ENCODE peak calls at places on chromosomes 7 and 10, in seven cellular contexts. N, Y, U, W, S, C and V are unnamed samples.

GRCh38 chr10:95469676-95470075 is 91.5 kb downstream of the SORBS1 start:
- DNase-seq in N (no peak), Y (no peak), U (no peak), W (no peak), S (no peak), C (no peak), V (no peak)

GRCh38 chr10:65416094-65416493 is 1509.7 kb upstream of the LRRTM3 start:
- DNase-seq in N (no peak), Y (no peak), U (no peak), W (no peak), S (no peak), C (no peak), V (no peak)

GRCh38 chr10:73183882-73184281 is 16.0 kb downstream of the FAM149B1 start:
- DNase-seq in N (no peak), Y (no peak), U (peak), W (no peak), S (no peak), C (no peak), V (no peak)

GRCh38 chr7:4136501-4137110 is 545.5 kb upstream of the FOXK1 start:
- DNase-seq in N (no peak), Y (no peak), U (no peak), W (peak), S (peak), C (peak), V (no peak)

GRCh38 chr7:89988070-89988469 is 166.2 kb upstream of the STEAP1 start:
- DNase-seq in N (no peak), Y (no peak), U (no peak), W (no peak), S (no peak), C (no peak), V (no peak)

GRCh38 chr10:127102176-127102575 is 94.2 kb downstream of the INSYN2A start:
- DNase-seq in N (no peak), Y (no peak), U (no peak), W (no peak), S (no peak), C (no peak), V (no peak)

GRCh38 chr7:106068538-106068961 is 43.6 kb downstream of the SYPL1 start:
- DNase-seq in N (no peak), Y (no peak), U (no peak), W (no peak), S (no peak), C (no peak), V (no peak)

GRCh38 chr10:21173433-21173963 is 276.4 kb upstream of the NEBL start:
- DNase-seq in N (no peak), Y (peak), U (no peak), W (no peak), S (peak), C (no peak), V (peak)

GRCh38 chr10:80136134-80136571 is 3.6 kb downstream of the PLAC9 start:
- DNase-seq in N (no peak), Y (no peak), U (peak), W (peak), S (no peak), C (no peak), V (no peak)

GRCh38 chr10:3090914-3091313 is 23.6 kb downstream of the PFKP start:
- DNase-seq in N (peak), Y (peak), U (peak), W (peak), S (peak), C (no peak), V (no peak)

GRCh38 chr7:117098457-117098856 is 145.2 kb downstream of the ST7 start:
- DNase-seq in N (no peak), Y (no peak), U (peak), W (no peak), S (no peak), C (no peak), V (no peak)

GRCh38 chr7:1530946-1531262 is 402 bp downstream of the MAFK start:
- DNase-seq in N (no peak), Y (no peak), U (no peak), W (no peak), S (no peak), C (no peak), V (no peak)

GRCh38 chr10:52706347-52707070 is 66.1 kb downstream of the MBL2 start:
- DNase-seq in N (no peak), Y (no peak), U (no peak), W (no peak), S (no peak), C (no peak), V (no peak)

GRCh38 chr7:86914468-86915054 is 144.9 kb downstream of the ELAPOR2 start:
- DNase-seq in N (peak), Y (no peak), U (peak), W (no peak), S (no peak), C (no peak), V (peak)

GRCh38 chr10:60335708-60336107 is 54.0 kb downstream of the ANK3 start:
- DNase-seq in N (peak), Y (no peak), U (no peak), W (no peak), S (no peak), C (no peak), V (no peak)

GRCh38 chr7:33671521-33672262 is 233.6 kb upstream of the BMPER start:
- DNase-seq in N (no peak), Y (no peak), U (no peak), W (no peak), S (no peak), C (no peak), V (no peak)

GRCh38 chr7:45924283-45924682 is 3.2 kb upstream of the IGFBP3 start:
- DNase-seq in N (peak), Y (no peak), U (peak), W (no peak), S (no peak), C (no peak), V (no peak)

GRCh38 chr10:44437837-44438752 is 53.2 kb upstream of the CXCL12 start:
- DNase-seq in N (no peak), Y (no peak), U (peak), W (peak), S (peak), C (no peak), V (peak)

GRCh38 chr10:34078798-34079470 is 736.2 kb downstream of the PARD3 start:
- DNase-seq in N (no peak), Y (no peak), U (peak), W (peak), S (no peak), C (no peak), V (no peak)

GRCh38 chr10:47424231-47424630 is 40.1 kb upstream of the ZNF488 start:
- DNase-seq in N (no peak), Y (no peak), U (no peak), W (no peak), S (peak), C (no peak), V (no peak)

GRCh38 chr7:54260868-54261475 is 281.2 kb upstream of the VSTM2A start:
- DNase-seq in N (peak), Y (no peak), U (peak), W (no peak), S (no peak), C (no peak), V (no peak)

GRCh38 chr7:128322040-128322643 is 21.6 kb downstream of the RBM28 start:
- DNase-seq in N (peak), Y (no peak), U (peak), W (no peak), S (no peak), C (no peak), V (peak)

GRCh38 chr7:70720191-70720873 is 411.6 kb upstream of the GALNT17 start:
- DNase-seq in N (no peak), Y (no peak), U (no peak), W (no peak), S (peak), C (no peak), V (no peak)

GRCh38 chr7:4144801-4145470 is 537.2 kb upstream of the FOXK1 start:
- DNase-seq in N (no peak), Y (no peak), U (no peak), W (no peak), S (peak), C (peak), V (no peak)

GRCh38 chr10:29099001-29099400 is 189.9 kb upstream of the LYZL1 start:
- DNase-seq in N (no peak), Y (no peak), U (no peak), W (no peak), S (no peak), C (no peak), V (no peak)